ENCODE peak calls at places on chromosomes 7 and 10, in seven cellular contexts. T is RWPE1, F is Peyer's patch, B is GM20000, X is activated B cell treated with CpG ODN at 0.5 μM for 24 hours, M is AG04450, I is hepatocyte. P is an unnamed sample.

GRCh38 chr7:84153005-84153404 is 41.6 kb downstream of the SEMA3A start:
- DNase-seq in T (no peak), F (no peak), B (no peak), X (no peak), M (no peak), I (no peak), P (no peak)

GRCh38 chr7:55370001-55370400 is 4.9 kb downstream of the LANCL2 start:
- DNase-seq in T (no peak), F (no peak), B (no peak), X (no peak), M (no peak), I (no peak), P (no peak)

GRCh38 chr7:46855851-46856250 is 726.1 kb downstream of the TNS3 start:
- DNase-seq in T (no peak), F (no peak), B (no peak), X (no peak), M (no peak), I (no peak), P (no peak)

GRCh38 chr10:71213761-71214440 is 1.5 kb downstream of the UNC5B start:
- DNase-seq in T (peak; percentile 91), F (peak; percentile 53), B (peak; percentile 36), X (no peak), M (no peak), I (peak; percentile 56), P (no peak)

GRCh38 chr10:13502384-13502783 is 26.4 kb downstream of the BEND7 start:
- DNase-seq in T (no peak), F (no peak), B (no peak), X (no peak), M (no peak), I (no peak), P (no peak)

GRCh38 chr7:53602817-53603418 is 567.5 kb downstream of the POM121L12 start:
- DNase-seq in T (peak; percentile 77), F (no peak), B (no peak), X (no peak), M (no peak), I (no peak), P (no peak)

GRCh38 chr10:28984431-28984830 is 304.4 kb upstream of the LYZL1 start:
- DNase-seq in T (peak; percentile 88), F (peak; percentile 69), B (no peak), X (no peak), M (peak; percentile 27), I (peak; percentile 80), P (no peak)

GRCh38 chr7:95264225-95264927 is 60.0 kb downstream of the PON1 start:
- DNase-seq in T (peak; percentile 13), F (no peak), B (no peak), X (no peak), M (no peak), I (no peak), P (no peak)

GRCh38 chr7:116356979-116357378 is 142.6 kb upstream of the CAV2 start:
- DNase-seq in T (no peak), F (no peak), B (no peak), X (no peak), M (no peak), I (no peak), P (no peak)

GRCh38 chr10:1273372-1274097 is 217.3 kb downstream of the WDR37 start:
- DNase-seq in T (no peak), F (no peak), B (no peak), X (no peak), M (no peak), I (no peak), P (no peak)

GRCh38 chr10:52232561-52233350 is 81.3 kb upstream of the DKK1 start:
- DNase-seq in T (no peak), F (no peak), B (peak; percentile 24), X (no peak), M (no peak), I (no peak), P (no peak)

GRCh38 chr7:29384277-29384676 is 179.4 kb upstream of the PRR15 start:
- DNase-seq in T (no peak), F (no peak), B (no peak), X (no peak), M (no peak), I (no peak), P (no peak)

DNA sequence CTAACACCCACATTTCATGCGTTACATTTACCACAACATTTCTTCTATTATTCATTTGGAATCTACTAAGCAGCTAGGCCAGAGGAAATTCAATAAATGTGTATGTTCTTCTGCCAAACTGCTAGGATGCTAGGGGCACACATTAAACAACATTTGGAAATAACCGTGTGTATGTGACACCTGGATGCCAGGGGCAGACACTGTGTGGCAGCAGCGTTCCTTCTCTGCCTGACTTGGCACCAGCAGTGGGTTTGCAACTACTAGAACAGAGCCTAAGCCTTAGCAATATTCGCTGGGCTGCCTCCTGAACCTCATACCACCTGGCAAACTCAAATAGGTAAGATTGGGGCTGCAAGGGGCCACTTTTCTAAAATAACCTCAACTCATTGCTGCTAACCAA is 182.1 kb downstream of the CHCHD3 start:
- DNase-seq in T (no peak), F (no peak), B (no peak), X (no peak), M (no peak), I (no peak), P (no peak)
- TF ChIP-seq CTCF in T (no peak), F (peak; percentile 10), B (no peak), X (no peak), M (no peak), I (peak; percentile 4), P (no peak)

GRCh38 chr7:78879206-78879605 is 574.3 kb downstream of the MAGI2 start:
- DNase-seq in T (no peak), F (no peak), B (no peak), X (no peak), M (no peak), I (no peak), P (no peak)
- TF ChIP-seq CTCF in T (no peak), F (no peak), B (no peak), X (no peak), M (no peak), I (no peak), P (no peak)

GRCh38 chr7:1223196-1224092 is 9.2 kb upstream of the UNCX start:
- DNase-seq in T (no peak), F (no peak), B (no peak), X (no peak), M (no peak), I (no peak), P (no peak)
- TF ChIP-seq CTCF in T (no peak), F (peak; percentile 7), B (no peak), X (no peak), M (no peak), I (peak; percentile 19), P (no peak)

GRCh38 chr7:135661311-135662122 is 797 bp upstream of the STMP1 start:
- DNase-seq in T (peak; percentile 46), F (peak; percentile 51), B (no peak), X (no peak), M (no peak), I (peak; percentile 38), P (no peak)

GRCh38 chr7:135662123-135662372 is 266 bp upstream of the STMP1 start:
- DNase-seq in T (no peak), F (no peak), B (no peak), X (no peak), M (no peak), I (no peak), P (no peak)

GRCh38 chr7:135664046-135664589 is 1.8 kb downstream of the STMP1 start:
- DNase-seq in T (no peak), F (no peak), B (no peak), X (no peak), M (no peak), I (no peak), P (no peak)

GRCh38 chr7:135665072-135665471 is 2.8 kb downstream of the STMP1 start:
- DNase-seq in T (no peak), F (no peak), B (no peak), X (no peak), M (no peak), I (no peak), P (no peak)

DNA sequence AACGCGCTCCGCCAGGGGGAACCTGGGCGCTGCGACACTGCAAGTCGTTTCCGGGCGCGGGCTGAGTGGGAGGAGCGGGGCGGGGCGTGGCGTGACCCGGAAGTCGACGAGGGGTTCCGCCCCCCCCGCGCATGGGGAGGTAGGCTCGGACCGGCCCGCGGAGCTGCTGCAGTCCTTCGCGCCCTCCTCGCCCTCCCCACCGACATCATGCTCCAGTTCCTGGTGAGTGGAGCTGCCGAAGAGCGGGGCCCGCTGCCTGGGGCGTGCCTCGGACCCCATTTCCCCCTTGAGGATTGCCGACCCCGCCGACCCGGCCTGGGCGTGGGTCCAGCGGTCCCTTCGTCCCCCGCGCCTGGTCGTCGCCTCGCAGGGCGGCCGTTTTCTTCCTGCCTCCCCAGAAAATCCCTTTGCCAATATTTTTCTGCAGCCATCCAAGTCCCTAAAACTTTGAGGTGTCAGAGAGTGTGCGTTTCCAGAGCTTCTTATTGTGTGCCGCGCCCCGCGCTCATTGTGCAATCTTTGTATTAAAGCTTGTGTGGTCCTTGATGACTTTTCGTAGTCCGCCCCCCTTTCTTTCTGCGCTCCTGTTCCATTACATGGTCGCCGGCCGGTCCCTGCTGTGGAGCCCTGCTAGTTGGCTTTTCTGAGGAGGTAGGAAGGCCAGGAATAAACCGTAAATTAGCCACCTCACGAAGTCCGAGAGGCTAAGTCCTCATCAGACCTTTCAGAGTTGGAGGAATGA is at the start of gene STMP1:
- DNase-seq in T (peak; percentile 89), F (peak; percentile 98), B (peak; percentile 96), X (peak; percentile 96), M (peak; percentile 86), I (peak; percentile 99), P (peak; percentile 82)
- TF ChIP-seq CTCF in T (peak; percentile 29), F (peak; percentile 91), B (no peak), X (no peak), M (peak; percentile 70), I (peak; percentile 69), P (peak; percentile 50)

GRCh38 chr10:79400567-79401004 is 44.8 kb downstream of the ZCCHC24 start:
- DNase-seq in T (peak; percentile 54), F (peak; percentile 74), B (peak; percentile 81), X (no peak), M (no peak), I (peak; percentile 65), P (peak; percentile 55)
- TF ChIP-seq CTCF in T (no peak), F (peak; percentile 36), B (peak; percentile 85), X (no peak), M (peak; percentile 71), I (peak; percentile 59), P (peak; percentile 63)

GRCh38 chr10:132101529-132101928 is 35.8 kb downstream of the JAKMIP3 start:
- DNase-seq in T (no peak), F (peak; percentile 18), B (no peak), X (no peak), M (no peak), I (no peak), P (no peak)
- TF ChIP-seq CTCF in T (no peak), F (no peak), B (no peak), X (no peak), M (no peak), I (no peak), P (no peak)

P was measured in D721Med.